ENCODE peak calls at places on chromosomes 4 and X, in ten cellular contexts. J is cardiac muscle cell, G is fibroblast of lung, A is heart right ventricle, T is cardiac fibroblast, Q is mammary epithelial cell, E is stomach, M is epithelial cell of esophagus, I is AG09309, L is kidney. C is an unnamed sample.

GRCh38 chr4:105520819-105521790 is 31.3 kb upstream of the ARHGEF38 start:
- DNase-seq in J (peak; percentile 66), I (no peak), A (peak; percentile 27), M (peak; percentile 61), T (peak; percentile 63), G (peak; percentile 67), E (peak; percentile 34), L (no peak), Q (peak; percentile 36), C (no peak)

GRCh38 chr4:38563703-38564490 is 100.1 kb upstream of the KLF3 start:
- DNase-seq in G (peak; percentile 47), T (peak; percentile 14), E (no peak), I (no peak), A (no peak), L (no peak), M (no peak), Q (no peak), J (no peak), C (no peak)

GRCh38 chrX:30593435-30594200 is 16.1 kb upstream of the TASL start:
- DNase-seq in L (no peak), I (no peak), E (no peak), G (no peak), T (no peak), Q (no peak), J (no peak), M (peak; percentile 55), A (no peak), C (no peak)

GRCh38 chrX:53262918-53263394 is 18.4 kb downstream of the IQSEC2 start:
- DNase-seq in G (peak; percentile 53), T (peak; percentile 33), A (no peak), J (peak; percentile 63), L (no peak), I (no peak), M (peak; percentile 32), E (no peak), Q (peak; percentile 60), C (no peak)

GRCh38 chr4:3364634-3365314 is 72.0 kb downstream of the RGS12 start:
- DNase-seq in E (no peak), L (no peak), I (no peak), G (no peak), T (no peak), M (no peak), Q (no peak), A (no peak), J (no peak), C (no peak)

GRCh38 chr4:53558061-53558801 is 33.1 kb downstream of the LNX1 start:
- DNase-seq in T (peak; percentile 64), E (no peak), Q (peak; percentile 75), G (no peak), J (peak; percentile 68), M (peak; percentile 91), L (no peak), A (no peak), I (no peak), C (peak; percentile 74)

GRCh38 chrX:48831909-48832291 is 3.5 kb downstream of the PCSK1N start:
- DNase-seq in I (no peak), L (no peak), E (no peak), M (no peak), A (no peak), Q (no peak), G (no peak), T (no peak), J (no peak), C (no peak)

GRCh38 chr4:185016946-185017797 is 1.1 kb upstream of the HELT start:
- DNase-seq in J (peak; percentile 25), L (no peak), G (peak; percentile 40), M (peak; percentile 35), A (no peak), E (no peak), T (no peak), I (no peak), Q (peak; percentile 15), C (no peak)

GRCh38 chr4:88320780-88321373 is 36.5 kb upstream of the PPM1K start:
- DNase-seq in M (no peak), E (peak; percentile 30), G (peak; percentile 1), I (no peak), A (no peak), J (peak; percentile 40), Q (no peak), L (no peak), T (peak; percentile 24), C (no peak)

GRCh38 chr4:2063557-2064275 is 4.6 kb downstream of the NAT8L start:
- DNase-seq in J (no peak), A (no peak), L (peak; percentile 71), Q (no peak), I (no peak), E (no peak), G (no peak), M (no peak), T (no peak), C (no peak)

GRCh38 chrX:117972681-117973080 is 143.9 kb downstream of the KLHL13 start:
- DNase-seq in Q (peak; percentile 60), E (no peak), J (no peak), I (no peak), G (no peak), M (no peak), A (peak; percentile 4), L (no peak), T (no peak), C (no peak)

GRCh38 chrX:19040373-19040772 is 56.5 kb upstream of the PHKA2 start:
- DNase-seq in L (no peak), J (no peak), Q (no peak), E (no peak), T (no peak), G (peak; percentile 14), M (peak; percentile 1), I (no peak), A (no peak), C (no peak)
- TF ChIP-seq CTCF in L (no peak), J (peak; percentile 22), Q (peak; percentile 12), E (no peak), T (no peak), G (no peak), M (peak; percentile 22), I (peak; percentile 8), A (peak; percentile 44), C (peak; percentile 31)

DNA sequence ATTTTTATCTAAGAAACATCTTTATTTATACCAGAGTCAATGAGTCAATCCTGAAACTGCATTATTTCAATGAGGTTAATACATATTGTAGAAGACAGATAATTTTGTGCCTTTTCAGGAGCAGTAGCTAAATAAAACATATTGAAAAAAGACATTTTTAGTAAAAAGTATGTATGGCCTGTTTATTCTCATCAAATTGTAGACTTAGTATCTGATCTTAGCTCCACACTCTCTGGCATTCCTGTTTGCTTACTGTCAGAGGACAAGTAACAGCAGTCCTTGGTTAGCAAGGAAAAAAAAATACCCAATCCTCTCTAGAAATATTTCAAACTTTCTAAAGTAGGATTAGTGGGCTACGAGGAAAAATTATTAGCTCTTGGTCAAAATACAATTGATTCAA is 50.5 kb upstream of the GUCY1A1 start:
- DNase-seq in Q (no peak), M (no peak), I (no peak), J (no peak), A (no peak), G (no peak), E (no peak), T (peak; percentile 24), L (no peak), C (no peak)
- H3K4me3 ChIP-seq in Q (no peak overlapping the region), M (no peak overlapping the region), I (no peak overlapping the region), J (no peak overlapping the region), A (no peak overlapping the region), G (no peak overlapping the region), E (no peak overlapping the region), T (no peak overlapping the region), L (no peak overlapping the region), C (no peak overlapping the region)

GRCh38 chrX:38304010-38304409 is 23.3 kb downstream of the RPGR start:
- DNase-seq in Q (no peak), T (peak; percentile 49), L (no peak), I (no peak), A (no peak), G (peak; percentile 19), J (peak; percentile 46), E (no peak), M (peak; percentile 19), C (no peak)
- TF ChIP-seq CTCF in Q (peak; percentile 24), T (peak; percentile 35), L (no peak), I (peak; percentile 44), A (peak; percentile 29), G (peak; percentile 19), J (peak; percentile 49), E (no peak), M (peak; percentile 48), C (peak; percentile 43)

DNA sequence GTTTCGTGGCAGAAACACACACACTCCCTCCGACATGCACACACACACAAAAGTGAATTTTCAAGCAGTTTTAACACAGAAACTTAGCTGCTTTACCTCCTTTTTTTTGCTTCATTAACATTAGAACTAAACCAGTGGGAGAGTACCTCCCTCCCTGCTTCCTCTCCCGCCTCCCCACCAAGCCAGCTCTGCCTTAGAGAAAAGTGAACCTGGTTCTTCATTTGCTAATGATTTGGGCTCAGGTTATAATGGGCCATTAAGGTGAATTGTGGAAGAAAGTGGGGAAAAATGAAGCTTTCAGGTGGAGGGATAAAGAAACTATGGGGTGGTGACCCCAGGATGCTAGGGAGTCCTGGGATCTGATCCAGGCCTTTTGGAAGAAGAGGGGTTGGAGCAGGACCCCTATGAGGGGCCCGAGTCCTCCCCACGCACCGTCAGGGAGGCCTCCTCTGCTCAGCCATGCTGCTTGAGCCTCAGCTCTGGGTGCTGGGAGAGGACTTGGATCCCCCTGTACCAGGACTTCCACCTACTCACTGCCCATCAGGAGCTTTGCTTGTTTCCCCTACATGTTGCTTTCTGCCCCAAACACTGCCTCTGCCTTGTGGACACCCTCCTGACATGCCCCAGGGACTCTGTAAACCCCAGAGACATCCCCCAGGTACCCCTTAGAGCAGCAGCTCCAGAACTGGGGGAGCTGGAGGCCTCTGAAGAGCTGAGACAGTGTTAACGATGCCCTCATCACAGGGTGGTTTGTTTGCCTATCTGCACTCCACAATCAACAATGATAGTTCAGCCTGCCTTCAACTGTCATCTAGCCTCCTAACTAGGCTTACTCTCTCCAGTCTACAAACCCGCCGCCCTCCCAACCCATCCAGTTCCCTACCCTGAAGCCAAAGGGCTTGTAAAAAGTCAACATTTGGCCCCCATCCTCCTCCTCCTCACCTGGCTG is 6.5 kb upstream of the JADE1 start:
- DNase-seq in M (no peak), I (no peak), E (no peak), G (no peak), J (no peak), Q (no peak), L (no peak), T (no peak), A (no peak), C (no peak)
- H3K4me3 ChIP-seq in M (no peak overlapping the region), I (no peak overlapping the region), E (no peak overlapping the region), G (no peak overlapping the region), J (no peak overlapping the region), Q (no peak overlapping the region), L (no peak overlapping the region), T (no peak overlapping the region), A (no peak overlapping the region), C (no peak overlapping the region)

GRCh38 chr4:126604273-126604867 is 1028.4 kb upstream of the INTU start:
- DNase-seq in I (no peak), E (no peak), A (no peak), T (peak; percentile 62), Q (peak; percentile 19), L (no peak), M (peak; percentile 54), G (peak; percentile 71), J (peak; percentile 65), C (no peak)
- TF ChIP-seq CTCF in I (peak; percentile 83), E (peak; percentile 55), A (peak; percentile 72), T (peak; percentile 82), Q (peak; percentile 79), L (peak; percentile 40), M (peak; percentile 84), G (peak; percentile 80), J (peak; percentile 87), C (peak; percentile 81)